ENCODE peak calls at places on chromosome 19, in eight cellular contexts. S is effector CD8-positive, alpha-beta T cell; D is pancreas; J is cardiac muscle cell; B is naive thymus-derived CD8-positive, alpha-beta T cell; Q is activated CD4-positive, alpha-beta T cell treated with anti-CD3 and anti-CD28 coated beads for 48 hours; U is sciatic nerve; F is H54. P is an unnamed sample.

GRCh38 chr19:54333586-54334298 is 5.2 kb downstream of the LILRA4 start:
- DNase-seq in S (no peak), U (peak), D (no peak), J (no peak), B (no peak), F (no peak), Q (no peak), P (no peak)

GRCh38 chr19:38401148-38401547 is 1.7 kb upstream of the FAM98C start:
- DNase-seq in D (no peak), S (no peak), U (no peak), B (no peak), J (peak), Q (no peak), F (peak), P (no peak)

GRCh38 chr19:54156953-54157352 is 2.6 kb downstream of the LENG1 start:
- DNase-seq in Q (no peak), J (no peak), S (no peak), U (no peak), B (no peak), D (no peak), F (no peak), P (no peak)

GRCh38 chr19:45952691-45953505 is 20.8 kb downstream of the NOVA2 start:
- DNase-seq in U (no peak), F (no peak), J (peak), B (peak), Q (peak), D (peak), S (no peak), P (peak)

GRCh38 chr19:45076851-45077730 is 813 bp upstream of the ZNF296 start:
- DNase-seq in U (no peak), Q (no peak), B (no peak), F (no peak), J (no peak), D (no peak), S (no peak), P (no peak)

GRCh38 chr19:11208526-11209471 is 11.5 kb upstream of the KANK2 start:
- DNase-seq in F (no peak), Q (no peak), U (no peak), B (no peak), S (no peak), D (no peak), J (peak), P (no peak)

GRCh38 chr19:20470345-20471119 is 95.0 kb downstream of the ZNF737 start:
- DNase-seq in J (no peak), S (no peak), F (no peak), U (no peak), B (no peak), D (peak), Q (no peak), P (no peak)

GRCh38 chr19:34838248-34838647 is 65.2 kb upstream of the ZNF599 start:
- DNase-seq in J (peak), S (no peak), Q (no peak), D (no peak), U (no peak), F (no peak), B (no peak), P (no peak)

GRCh38 chr19:4327252-4327876 is 11.3 kb downstream of the STAP2 start:
- DNase-seq in S (peak), B (peak), U (peak), D (peak), J (peak), F (peak), Q (peak), P (peak)

GRCh38 chr19:54390942-54391577 is 24.2 kb upstream of the TTYH1 start:
- DNase-seq in F (no peak), Q (peak), J (peak), B (peak), D (peak), U (peak), S (peak), P (peak)

GRCh38 chr19:55353803-55354697 is 469 bp downstream of the COX6B2 start:
- DNase-seq in U (peak), J (peak), Q (peak), B (peak), F (peak), D (peak), S (peak), P (peak)

GRCh38 chr19:55647732-55648656 is at the start of gene CCDC106:
- DNase-seq in U (peak), B (no peak), F (no peak), D (peak), J (peak), Q (peak), S (peak), P (peak)

GRCh38 chr19:3387645-3388589 is 21.5 kb downstream of the NFIC start:
- DNase-seq in B (no peak), F (no peak), S (no peak), D (peak), U (peak), Q (no peak), J (peak), P (no peak)

GRCh38 chr19:35288843-35289355 is 3.1 kb upstream of the MAG start:
- DNase-seq in S (no peak), F (no peak), B (no peak), D (no peak), U (no peak), J (no peak), Q (no peak), P (no peak)

GRCh38 chr19:33389574-33390119 is 16.1 kb downstream of the CEBPG start:
- DNase-seq in J (no peak), B (no peak), U (peak), F (no peak), D (peak), Q (no peak), S (no peak), P (no peak)

GRCh38 chr19:4431808-4432674 is 25.6 kb downstream of the UBXN6 start:
- DNase-seq in U (no peak), B (no peak), J (no peak), F (no peak), D (no peak), S (no peak), Q (no peak), P (peak)

GRCh38 chr19:5076440-5077208 is 107.7 kb downstream of the KDM4B start:
- DNase-seq in B (no peak), S (no peak), Q (no peak), F (no peak), J (no peak), U (no peak), D (no peak), P (no peak)

GRCh38 chr19:43618921-43619261 is 538 bp downstream of the ZNF428 start:
- DNase-seq in F (no peak), D (no peak), U (no peak), J (peak), S (no peak), B (peak), Q (peak), P (peak)

GRCh38 chr19:47754206-47755064 is 9.1 kb downstream of the NOP53 start:
- DNase-seq in J (no peak), D (no peak), S (no peak), U (no peak), F (no peak), B (no peak), Q (no peak), P (no peak)